ENCODE peak calls at places on chromosomes 5 and 9, in four cellular contexts. U is heart right ventricle, S is PC-3, V is body of pancreas. M is an unnamed sample.

GRCh38 chr5:126449751-126450271 is 26.6 kb downstream of the GRAMD2B start:
- DNase-seq in U (peak; percentile 17), S (peak; percentile 70), V (no peak), M (no peak)

GRCh38 chr5:136080113-136080482 is 51.3 kb downstream of the TGFBI start:
- DNase-seq in U (no peak), S (no peak), V (no peak), M (no peak)

GRCh38 chr9:119148855-119149254 is 220.4 kb downstream of the BRINP1 start:
- DNase-seq in U (no peak), S (no peak), V (no peak), M (no peak)

GRCh38 chr9:5719546-5719945 is 90.6 kb downstream of the RIC1 start:
- DNase-seq in U (no peak), S (peak; percentile 85), V (no peak), M (no peak)

GRCh38 chr9:98037362-98037761 is 19.2 kb upstream of the NANS start:
- DNase-seq in U (peak; percentile 48), S (peak; percentile 31), V (no peak), M (no peak)

GRCh38 chr5:67141644-67142043 is 55.0 kb downstream of the CD180 start:
- DNase-seq in U (no peak), S (no peak), V (no peak), M (no peak)

GRCh38 chr5:177356756-177357458 is 817 bp upstream of the RGS14 start:
- DNase-seq in U (no peak), S (no peak), V (no peak), M (no peak)

GRCh38 chr9:113299800-113300292 is 3.3 kb downstream of the RNF183 start:
- DNase-seq in U (peak; percentile 27), S (no peak), V (peak; percentile 58), M (no peak)

GRCh38 chr5:134122530-134122929 is 8.0 kb downstream of the TCF7 start:
- DNase-seq in U (no peak), S (no peak), V (no peak), M (no peak)

GRCh38 chr5:127203818-127204217 is 86.8 kb upstream of the MEGF10 start:
- DNase-seq in U (no peak), S (peak; percentile 79), V (no peak), M (no peak)

GRCh38 chr5:155290937-155291336 is 277.4 kb downstream of the KIF4B start:
- DNase-seq in U (no peak), S (no peak), V (no peak), M (no peak)

GRCh38 chr9:7408845-7409244 is 390.7 kb downstream of the DMAC1 start:
- DNase-seq in U (no peak), S (no peak), V (no peak), M (no peak)

GRCh38 chr9:130542457-130543228 is 36.7 kb upstream of the FUBP3 start:
- DNase-seq in U (no peak), S (peak; percentile 3), V (no peak), M (no peak)

GRCh38 chr9:16321461-16322119 is 548.9 kb downstream of the BNC2 start:
- DNase-seq in U (no peak), S (peak; percentile 69), V (no peak), M (no peak)

GRCh38 chr5:149990518-149991376 is 9.7 kb downstream of the TIGD6 start:
- DNase-seq in U (peak; percentile 74), S (peak; percentile 95), V (peak; percentile 83), M (peak; percentile 76)

GRCh38 chr5:54087436-54087835 is 222.9 kb downstream of the ARL15 start:
- DNase-seq in U (no peak), S (peak; percentile 5), V (no peak), M (no peak)

GRCh38 chr5:180127682-180128670 is 56.4 kb upstream of the RNF130 start:
- DNase-seq in U (no peak), S (no peak), V (no peak), M (no peak)

GRCh38 chr5:153827407-153827806 is 211.3 kb downstream of the FAM114A2 start:
- DNase-seq in U (no peak), S (no peak), V (no peak), M (no peak)

GRCh38 chr9:113558632-113559502 is 95.3 kb downstream of the RGS3 start:
- DNase-seq in U (peak; percentile 90), S (no peak), V (peak; percentile 98), M (no peak)

GRCh38 chr5:151048526-151048925 is 28.1 kb downstream of the GPX3 start:
- DNase-seq in U (no peak), S (peak; percentile 50), V (no peak), M (peak; percentile 19)

GRCh38 chr9:123320814-123321213 is 35.2 kb upstream of the CRB2 start:
- DNase-seq in U (no peak), S (no peak), V (no peak), M (no peak)

GRCh38 chr9:35227283-35227682 is 65.5 kb downstream of the UNC13B start:
- DNase-seq in U (no peak), S (no peak), V (no peak), M (no peak)

GRCh38 chr5:53303105-53303504 is 177.3 kb upstream of the FST start:
- DNase-seq in U (no peak), S (peak; percentile 51), V (no peak), M (no peak)

GRCh38 chr9:106104887-106105286 is 410.5 kb downstream of the TMEM38B start:
- DNase-seq in U (no peak), S (no peak), V (no peak), M (no peak)
- H3K27me3 ChIP-seq in U (no peaks in the 10 kb centered on the region), S (no peaks in the 10 kb centered on the region), V (no peaks in the 10 kb centered on the region), M (no peaks in the 10 kb centered on the region)

GRCh38 chr9:135817951-135818717 is 89.2 kb downstream of the CAMSAP1 start:
- DNase-seq in U (no peak), S (no peak), V (no peak), M (no peak)
- H3K27me3 ChIP-seq in U (no peaks in the 10 kb centered on the region), S (no peaks in the 10 kb centered on the region), V (no peaks in the 10 kb centered on the region), M (no peaks in the 10 kb centered on the region)

GRCh38 chr9:23825700-23826099 is 340 bp downstream of the ELAVL2 start:
- DNase-seq in U (no peak), S (no peak), V (no peak), M (no peak)
- H3K27me3 ChIP-seq in U (peaks cover 81% of the 10 kb centered on the region), S (peaks cover 11% of the 10 kb centered on the region), V (peaks cover 31% of the 10 kb centered on the region), M (no peaks in the 10 kb centered on the region)

GRCh38 chr5:2753452-2754409 is 2.3 kb upstream of the IRX2 start:
- DNase-seq in U (no peak), S (no peak), V (no peak), M (no peak)
- H3K27me3 ChIP-seq in U (peaks cover 83% of the 10 kb centered on the region), S (no peaks in the 10 kb centered on the region), V (peaks cover 45% of the 10 kb centered on the region), M (no peaks in the 10 kb centered on the region)

DNA sequence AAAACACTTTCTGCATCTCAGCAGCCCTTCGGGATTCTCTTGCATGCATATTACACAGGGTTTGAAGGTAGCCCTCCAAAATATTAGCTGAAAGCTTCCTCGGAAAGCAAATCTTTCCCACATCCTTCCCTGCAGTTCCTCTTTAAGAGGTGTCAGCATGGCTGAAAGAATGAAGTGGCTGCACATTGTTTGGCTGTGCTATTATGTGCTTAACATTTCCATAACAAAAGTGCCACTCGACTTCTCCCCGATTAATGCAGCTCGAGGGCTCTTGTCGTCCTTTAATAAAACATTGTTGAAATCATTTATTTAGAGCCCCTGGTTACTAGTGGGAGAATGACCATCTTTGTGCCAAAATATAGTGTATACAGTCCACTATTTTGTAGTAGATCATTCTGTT is 6.5 kb downstream of the GAS1 start:
- DNase-seq in U (no peak), S (no peak), V (no peak), M (peak; percentile 82)
- H3K27me3 ChIP-seq in U (no peaks in the 10 kb centered on the region), S (peaks cover 59% of the 10 kb centered on the region), V (no peaks in the 10 kb centered on the region), M (peaks cover 47% of the 10 kb centered on the region)

GRCh38 chr9:135244751-135245221 is 157.3 kb downstream of the OLFM1 start:
- DNase-seq in U (peak; percentile 18), S (no peak), V (peak; percentile 78), M (no peak)
- H3K27me3 ChIP-seq in U (peaks cover 26% of the 10 kb centered on the region), S (peaks cover 46% of the 10 kb centered on the region), V (no peaks in the 10 kb centered on the region), M (no peaks in the 10 kb centered on the region)

DNA sequence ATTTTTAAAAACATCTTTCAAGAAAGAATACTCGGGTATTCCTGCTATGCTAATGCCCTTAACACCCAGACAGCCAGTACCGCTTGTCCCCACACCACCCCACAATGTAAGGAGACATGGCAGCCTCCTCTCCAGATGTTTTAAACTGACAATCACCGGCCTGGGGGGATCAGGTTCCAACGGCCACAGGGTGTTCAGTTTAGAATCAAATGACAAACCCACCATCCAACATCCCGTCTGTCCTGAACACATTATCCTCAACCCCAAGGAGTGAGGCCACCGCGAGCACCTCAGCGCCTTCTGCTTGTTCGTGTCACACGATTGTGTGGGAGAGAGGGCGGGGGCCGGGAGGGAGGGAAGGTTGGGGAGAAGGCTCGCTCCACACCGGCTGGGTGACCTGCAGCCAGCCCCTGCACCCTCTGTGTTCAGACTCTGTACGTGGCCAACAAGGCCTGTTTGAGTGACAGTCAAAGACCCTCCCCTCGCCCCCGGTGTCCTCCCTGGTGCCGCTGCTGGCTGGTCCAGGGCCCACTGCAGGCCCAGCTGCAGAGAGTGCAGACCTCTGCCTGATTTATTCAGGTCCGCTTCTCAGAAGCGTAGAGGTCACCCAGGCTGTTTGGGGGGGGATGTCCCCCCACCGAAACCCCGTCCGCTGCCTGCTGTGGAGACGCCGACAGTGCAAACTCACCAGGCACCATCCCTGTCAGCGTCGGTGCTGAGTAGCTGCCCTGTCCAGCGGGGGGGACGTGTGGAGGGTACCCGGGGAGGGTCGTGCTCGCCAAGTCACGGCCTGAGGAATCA is 152.6 kb downstream of the PAX5 start:
- DNase-seq in U (no peak), S (no peak), V (no peak), M (no peak)
- H3K27me3 ChIP-seq in U (peaks cover 18% of the 10 kb centered on the region), S (peaks cover 12% of the 10 kb centered on the region), V (no peaks in the 10 kb centered on the region), M (peaks cover 12% of the 10 kb centered on the region)

DNA sequence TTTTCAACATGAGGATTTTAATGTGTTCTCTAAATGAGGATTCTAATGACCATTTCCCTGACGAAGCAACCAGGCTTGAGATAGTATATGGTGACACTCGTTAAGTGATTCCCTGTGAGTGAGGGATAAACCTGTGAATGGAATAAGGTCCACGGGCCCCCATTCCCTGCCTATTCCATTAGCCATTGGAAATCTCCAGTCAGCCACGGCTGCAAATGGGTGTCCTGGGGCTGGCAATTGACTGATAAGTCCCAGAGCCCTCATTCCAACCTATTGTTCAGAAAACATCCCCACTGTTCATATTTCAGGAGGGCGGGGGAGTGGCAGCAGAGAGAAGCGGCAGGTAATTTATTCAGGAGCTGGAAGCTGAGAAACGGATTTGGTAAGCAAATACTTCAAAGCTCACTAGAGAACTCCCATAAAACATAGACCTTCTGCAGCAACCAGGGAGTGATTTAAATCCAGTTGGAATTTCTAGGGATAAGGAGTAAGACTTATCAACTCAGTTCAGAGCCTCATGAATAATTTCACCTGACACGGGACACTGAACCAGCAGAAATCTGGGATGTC is 42.0 kb downstream of the TMEM174 start:
- DNase-seq in U (no peak), S (no peak), V (no peak), M (no peak)
- H3K27me3 ChIP-seq in U (peaks cover 62% of the 10 kb centered on the region), S (no peaks in the 10 kb centered on the region), V (no peaks in the 10 kb centered on the region), M (no peaks in the 10 kb centered on the region)

DNA sequence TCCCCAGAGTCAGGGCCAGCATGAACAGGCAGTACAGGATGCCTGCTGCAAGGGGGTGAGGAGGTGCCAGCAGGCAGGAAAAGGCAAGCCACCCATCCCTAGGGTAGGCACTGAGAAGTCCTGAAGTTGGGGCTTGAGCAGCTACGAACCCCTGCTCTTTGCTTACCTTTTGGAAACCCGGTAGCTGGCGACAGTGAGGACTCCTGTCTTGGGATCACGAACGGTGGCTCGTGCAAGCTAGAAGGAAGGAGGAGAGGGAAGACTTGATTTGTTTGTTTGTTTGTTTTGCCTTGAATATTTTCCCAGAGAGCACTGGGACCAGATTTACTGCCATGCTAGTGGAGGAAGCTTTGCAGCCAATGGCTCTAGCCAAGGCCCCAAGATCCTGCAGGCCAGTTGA is 23.7 kb downstream of the P4HA2 start:
- DNase-seq in U (no peak), S (no peak), V (no peak), M (no peak)
- H3K27me3 ChIP-seq in U (no peaks in the 10 kb centered on the region), S (no peaks in the 10 kb centered on the region), V (no peaks in the 10 kb centered on the region), M (no peaks in the 10 kb centered on the region)

GRCh38 chr9:126093771-126094170 is 232.9 kb upstream of the MVB12B start:
- DNase-seq in U (no peak), S (no peak), V (no peak), M (no peak)
- H3K27me3 ChIP-seq in U (no peaks in the 10 kb centered on the region), S (no peaks in the 10 kb centered on the region), V (no peaks in the 10 kb centered on the region), M (no peaks in the 10 kb centered on the region)

M was measured in HAP-1.